ENCODE peak calls at places on chromosome 15, in seven cellular contexts. D, K, I, J, Q, X and M are unnamed samples.

GRCh38 chr15:70528270-70528706 is 235.1 kb downstream of the UACA start:
- DNase-seq in D (peak; percentile 75), K (peak; percentile 45), I (no peak), J (no peak), Q (no peak), X (no peak), M (peak; percentile 80)

GRCh38 chr15:101124731-101125558 is 126.9 kb downstream of the CHSY1 start:
- DNase-seq in D (no peak), K (no peak), I (no peak), J (no peak), Q (no peak), X (no peak), M (no peak)

GRCh38 chr15:87608238-87609028 is 648.1 kb downstream of the NTRK3 start:
- DNase-seq in D (no peak), K (no peak), I (no peak), J (no peak), Q (no peak), X (no peak), M (no peak)

GRCh38 chr15:36737430-36737891 is 158.0 kb downstream of the CDIN1 start:
- DNase-seq in D (no peak), K (no peak), I (no peak), J (no peak), Q (no peak), X (no peak), M (no peak)

GRCh38 chr15:45185903-45186770 is 1.6 kb downstream of the SHF start:
- DNase-seq in D (no peak), K (peak; percentile 79), I (no peak), J (no peak), Q (no peak), X (no peak), M (no peak)

GRCh38 chr15:25422021-25422420 is 16.8 kb downstream of the UBE3A start:
- DNase-seq in D (no peak), K (no peak), I (no peak), J (no peak), Q (no peak), X (no peak), M (no peak)

GRCh38 chr15:41411031-41411430 is 5.9 kb upstream of the RTF1 start:
- DNase-seq in D (no peak), K (no peak), I (no peak), J (no peak), Q (no peak), X (no peak), M (no peak)

GRCh38 chr15:57436961-57437360 is 60.7 kb downstream of the CGNL1 start:
- DNase-seq in D (no peak), K (no peak), I (no peak), J (no peak), Q (no peak), X (no peak), M (no peak)

GRCh38 chr15:31274496-31275330 is 51.9 kb upstream of the KLF13 start:
- DNase-seq in D (peak; percentile 5), K (peak; percentile 28), I (no peak), J (no peak), Q (no peak), X (peak; percentile 42), M (no peak)

GRCh38 chr15:31335991-31336942 is 9.6 kb downstream of the KLF13 start:
- DNase-seq in D (no peak), K (no peak), I (no peak), J (peak; percentile 54), Q (no peak), X (no peak), M (no peak)

GRCh38 chr15:69126054-69126469 is 34.4 kb upstream of the GLCE start:
- DNase-seq in D (no peak), K (no peak), I (no peak), J (no peak), Q (no peak), X (no peak), M (no peak)

GRCh38 chr15:69027976-69028518 is 13.6 kb downstream of the NOX5 start:
- DNase-seq in D (no peak), K (no peak), I (no peak), J (no peak), Q (no peak), X (no peak), M (no peak)

GRCh38 chr15:38589502-38589901 is 24.9 kb upstream of the RASGRP1 start:
- DNase-seq in D (no peak), K (no peak), I (no peak), J (no peak), Q (no peak), X (no peak), M (no peak)

GRCh38 chr15:36373549-36373948 is 205.9 kb upstream of the CDIN1 start:
- DNase-seq in D (no peak), K (no peak), I (no peak), J (no peak), Q (no peak), X (no peak), M (no peak)

GRCh38 chr15:101329309-101329863 is 34.3 kb upstream of the SNRPA1 start:
- DNase-seq in D (no peak), K (no peak), I (no peak), J (no peak), Q (no peak), X (no peak), M (no peak)

GRCh38 chr15:96352594-96353377 is 22.3 kb downstream of the NR2F2 start:
- DNase-seq in D (no peak), K (no peak), I (no peak), J (no peak), Q (no peak), X (no peak), M (no peak)

GRCh38 chr15:96354731-96355560 is 24.4 kb downstream of the NR2F2 start:
- DNase-seq in D (no peak), K (no peak), I (no peak), J (no peak), Q (no peak), X (no peak), M (no peak)

GRCh38 chr15:96353931-96354730 is 23.6 kb downstream of the NR2F2 start:
- DNase-seq in D (no peak), K (no peak), I (no peak), J (no peak), Q (no peak), X (peak; percentile 81), M (no peak)

GRCh38 chr15:96351801-96352593 is 21.5 kb downstream of the NR2F2 start:
- DNase-seq in D (no peak), K (no peak), I (no peak), J (no peak), Q (peak; percentile 51), X (peak; percentile 82), M (no peak)

GRCh38 chr15:96353378-96353930 is 23.0 kb downstream of the NR2F2 start:
- DNase-seq in D (no peak), K (no peak), I (no peak), J (no peak), Q (no peak), X (no peak), M (no peak)
- H3K4me3 ChIP-seq in D (no peak overlapping the region), K (peak overlapping the region; percentile 60), I (no peak overlapping the region), J (peak overlapping the region; percentile 60), Q (no peak overlapping the region), X (peak overlapping the region; percentile 72), M (no peak overlapping the region)

DNA sequence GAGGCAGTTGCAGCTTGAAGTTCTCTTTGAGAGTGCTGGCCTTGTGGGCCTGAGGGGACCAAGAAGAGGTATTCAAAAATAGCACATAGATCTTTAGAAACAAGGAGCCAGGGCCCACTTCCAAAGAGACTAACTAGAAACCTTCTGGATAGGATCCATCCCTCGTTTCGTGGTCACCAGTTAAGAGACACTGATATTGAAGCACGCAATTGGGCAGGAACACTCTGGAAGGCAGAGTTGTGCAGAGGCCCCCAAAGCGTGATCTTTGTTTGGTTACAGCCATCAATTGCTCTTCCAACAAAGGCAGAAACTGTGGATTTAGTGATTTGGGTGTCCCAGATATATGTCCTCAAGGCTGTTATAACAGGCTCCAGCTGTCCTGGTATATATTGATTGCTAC is 46.7 kb upstream of the ACAN start:
- DNase-seq in D (no peak), K (no peak), I (no peak), J (no peak), Q (no peak), X (no peak), M (no peak)
- H3K27me3 ChIP-seq in D (no peaks in the 10 kb centered on the region), K (no peaks in the 10 kb centered on the region), I (no peaks in the 10 kb centered on the region), J (peaks cover 6% of the 10 kb centered on the region), Q (no peaks in the 10 kb centered on the region), X (no peaks in the 10 kb centered on the region), M (no peaks in the 10 kb centered on the region)

DNA sequence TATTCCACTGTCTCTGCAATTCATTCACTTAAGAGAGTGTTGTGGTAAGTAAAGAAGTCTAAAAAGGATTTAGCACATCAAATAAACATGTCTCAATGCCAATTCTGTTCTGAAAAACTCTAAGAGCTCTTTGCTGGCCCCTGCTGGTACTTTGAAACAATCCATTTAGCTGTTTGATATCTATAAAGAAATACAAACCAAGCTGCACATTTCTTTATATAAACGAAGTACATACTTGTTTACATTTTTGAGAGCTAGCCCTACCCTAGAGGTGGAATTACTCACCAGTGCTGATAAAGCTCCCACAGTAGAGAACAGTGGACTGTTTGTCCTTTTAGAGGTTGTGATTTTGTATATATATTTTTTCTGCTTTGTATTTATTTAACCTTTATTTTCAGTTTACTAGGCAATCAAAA is 75.5 kb downstream of the NEDD4 start:
- DNase-seq in D (peak; percentile 21), K (no peak), I (no peak), J (no peak), Q (peak; percentile 35), X (no peak), M (no peak)
- TF ChIP-seq CTCF in D (peak; percentile 62), K (peak; percentile 43), I (peak; percentile 64), J (peak; percentile 65), Q (peak; percentile 72), X (peak; percentile 42), M (peak; percentile 63)

GRCh38 chr15:92906038-92906437 is 5.9 kb downstream of the CHD2 start:
- DNase-seq in D (no peak), K (no peak), I (no peak), J (no peak), Q (no peak), X (no peak), M (no peak)

GRCh38 chr15:92903588-92903955 is 3.4 kb downstream of the CHD2 start:
- DNase-seq in D (no peak), K (no peak), I (no peak), J (no peak), Q (no peak), X (no peak), M (no peak)

GRCh38 chr15:92906563-92907081 is 6.5 kb downstream of the CHD2 start:
- DNase-seq in D (no peak), K (no peak), I (no peak), J (no peak), Q (no peak), X (no peak), M (peak; percentile 68)

GRCh38 chr15:92903956-92904831 is 4.1 kb downstream of the CHD2 start:
- DNase-seq in D (peak; percentile 99), K (peak; percentile 99), I (peak; percentile 97), J (peak; percentile 99), Q (peak; percentile 98), X (peak; percentile 100), M (peak; percentile 100)

DNA sequence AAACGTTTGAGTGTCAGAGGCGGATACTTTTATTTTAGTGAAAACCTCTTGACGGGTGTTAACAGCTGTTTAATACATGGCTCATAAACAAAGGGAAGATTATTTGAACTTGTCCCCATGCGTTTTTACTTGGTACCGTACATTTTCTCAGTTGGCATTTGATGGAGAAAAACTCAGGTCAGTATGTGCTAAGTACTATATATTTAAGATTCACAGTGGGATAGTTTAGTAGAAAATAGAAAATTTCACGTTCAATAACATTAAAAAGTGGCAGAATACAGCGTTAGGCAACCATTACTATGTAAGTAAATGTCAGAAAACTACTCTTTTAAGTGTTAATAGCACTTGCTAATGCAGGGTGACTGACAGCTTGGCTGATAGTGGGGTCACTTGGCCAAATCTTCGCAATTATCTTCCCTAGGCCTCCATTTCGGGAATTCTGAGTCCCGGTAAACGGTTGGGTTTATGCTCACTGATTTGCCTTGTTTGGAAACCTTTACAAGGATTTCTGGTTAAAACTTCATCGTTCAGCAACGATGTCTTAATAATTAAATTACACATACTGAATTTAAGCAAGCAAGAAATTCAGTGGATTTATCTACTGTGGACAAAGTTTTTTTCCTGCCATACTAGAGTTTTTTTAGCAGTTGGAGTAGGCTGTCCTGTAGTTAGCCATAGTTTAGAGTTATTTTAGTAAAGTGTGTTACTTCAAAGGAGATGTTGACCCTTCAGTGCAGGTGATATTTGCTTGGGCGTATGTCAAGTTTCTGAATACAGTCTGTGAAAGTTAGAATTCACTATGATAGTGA is 4.9 kb downstream of the CHD2 start:
- DNase-seq in D (no peak), K (no peak), I (no peak), J (no peak), Q (no peak), X (no peak), M (no peak)
- H3K4me3 ChIP-seq in D (peak overlapping the region; percentile 80), K (peak overlapping the region; percentile 62), I (peak overlapping the region; percentile 71), J (peak overlapping the region; percentile 66), Q (peak overlapping the region; percentile 52), X (peak overlapping the region; percentile 56), M (peak overlapping the region; percentile 69)